ENCODE peak calls at places on chromosomes 13 and 19, in seven cellular contexts. Q, F, G, E, H, M and N are unnamed samples.
A peak's percentile ranks its signal among the peaks of the same experiment; 100 is the strongest.

GRCh38 chr19:4754248-4754647 is 30.6 kb upstream of the DPP9 start:
- DNase-seq in Q (no peak), F (no peak), G (peak; percentile 87), E (no peak), H (no peak), M (no peak), N (no peak)

GRCh38 chr19:30626567-30626966 is 254.4 kb downstream of the ZNF536 start:
- DNase-seq in Q (no peak), F (no peak), G (no peak), E (no peak), H (no peak), M (no peak), N (no peak)

GRCh38 chr19:45097776-45098520 is 5.0 kb downstream of the PPP1R37 start:
- DNase-seq in Q (peak; percentile 94), F (peak; percentile 94), G (peak; percentile 67), E (no peak), H (no peak), M (peak; percentile 87), N (peak; percentile 74)

GRCh38 chr19:986083-986482 is 1.9 kb downstream of the WDR18 start:
- DNase-seq in Q (no peak), F (no peak), G (no peak), E (no peak), H (no peak), M (no peak), N (no peak)

GRCh38 chr13:74573654-74574053 is 439.4 kb upstream of the KLF12 start:
- DNase-seq in Q (no peak), F (no peak), G (peak; percentile 0), E (no peak), H (no peak), M (no peak), N (no peak)

GRCh38 chr19:751501-752341 is 809 bp downstream of the MISP start:
- DNase-seq in Q (peak; percentile 88), F (peak; percentile 86), G (peak; percentile 38), E (no peak), H (no peak), M (peak; percentile 99), N (no peak)

GRCh38 chr13:94657167-94657566 is 55.2 kb downstream of the SOX21 start:
- DNase-seq in Q (peak; percentile 64), F (no peak), G (no peak), E (no peak), H (no peak), M (no peak), N (no peak)

GRCh38 chr13:99931462-99931861 is 40.1 kb downstream of the ZIC5 start:
- DNase-seq in Q (no peak), F (no peak), G (peak; percentile 43), E (no peak), H (no peak), M (no peak), N (no peak)

GRCh38 chr19:19498255-19498991 is 16.9 kb downstream of the TSSK6 start:
- DNase-seq in Q (no peak), F (no peak), G (no peak), E (no peak), H (no peak), M (no peak), N (no peak)

GRCh38 chr19:9854282-9854846 is 19.2 kb downstream of the PIN1 start:
- DNase-seq in Q (no peak), F (no peak), G (no peak), E (no peak), H (no peak), M (no peak), N (no peak)

GRCh38 chr13:40660692-40661091 is 5.7 kb downstream of the FOXO1 start:
- DNase-seq in Q (no peak), F (no peak), G (no peak), E (no peak), H (no peak), M (no peak), N (no peak)

GRCh38 chr19:39557791-39558622 is 18.0 kb upstream of the EID2 start:
- DNase-seq in Q (no peak), F (peak; percentile 41), G (peak; percentile 80), E (no peak), H (no peak), M (no peak), N (no peak)

GRCh38 chr13:113887700-113888201 is 23.9 kb upstream of the GAS6 start:
- DNase-seq in Q (peak; percentile 12), F (no peak), G (no peak), E (no peak), H (no peak), M (no peak), N (no peak)

GRCh38 chr13:23673354-23673753 is 103.1 kb downstream of the TNFRSF19 start:
- DNase-seq in Q (peak; percentile 94), F (peak; percentile 14), G (no peak), E (no peak), H (no peak), M (no peak), N (no peak)

GRCh38 chr13:39322836-39323585 is 280.0 kb downstream of the LHFPL6 start:
- DNase-seq in Q (no peak), F (no peak), G (no peak), E (no peak), H (no peak), M (no peak), N (no peak)

GRCh38 chr13:80054806-80055205 is 286.1 kb downstream of the SPRY2 start:
- DNase-seq in Q (peak; percentile 53), F (no peak), G (no peak), E (no peak), H (no peak), M (no peak), N (no peak)

GRCh38 chr19:4368128-4368820 is 24.9 kb downstream of the MPND start:
- DNase-seq in Q (no peak), F (no peak), G (no peak), E (no peak), H (no peak), M (no peak), N (no peak)

GRCh38 chr13:85347251-85347650 is 452.0 kb downstream of the SLITRK6 start:
- DNase-seq in Q (no peak), F (peak; percentile 15), G (no peak), E (no peak), H (no peak), M (no peak), N (no peak)

GRCh38 chr13:26784704-26785639 is 24.4 kb upstream of the GPR12 start:
- DNase-seq in Q (no peak), F (no peak), G (peak; percentile 3), E (no peak), H (no peak), M (no peak), N (no peak)

GRCh38 chr19:16268676-16269319 is 55.8 kb upstream of the KLF2 start:
- DNase-seq in Q (no peak), F (no peak), G (no peak), E (no peak), H (no peak), M (no peak), N (no peak)

GRCh38 chr13:78497702-78498319 is 105.5 kb downstream of the POU4F1 start:
- DNase-seq in Q (no peak), F (no peak), G (no peak), E (no peak), H (no peak), M (no peak), N (no peak)

GRCh38 chr19:51140441-51140840 is 1.7 kb upstream of the SIGLEC7 start:
- DNase-seq in Q (no peak), F (no peak), G (no peak), E (no peak), H (no peak), M (no peak), N (no peak)

GRCh38 chr13:64471916-64472315 is 2758.2 kb downstream of the PCDH9 start:
- DNase-seq in Q (no peak), F (peak; percentile 17), G (peak; percentile 78), E (no peak), H (no peak), M (no peak), N (no peak)

GRCh38 chr19:35545855-35546381 is 492 bp downstream of the TMEM147 start:
- DNase-seq in Q (no peak), F (peak; percentile 35), G (peak; percentile 59), E (peak; percentile 70), H (no peak), M (peak; percentile 73), N (no peak)

GRCh38 chr19:40721936-40722661 is 5.2 kb downstream of the ITPKC start:
- DNase-seq in Q (peak; percentile 28), F (no peak), G (no peak), E (no peak), H (no peak), M (no peak), N (no peak)